ENCODE peak calls at places on chromosome 11, in nine cellular contexts. D is EH, R is progenitor cell of endocrine pancreas, U is head of caudate nucleus, O is stromal cell of bone marrow, V is neural progenitor cell, P is aorta, E is NCI-H2081, C is H9. X is an unnamed sample.

GRCh38 chr11:66912963-66913362 is 45.2 kb downstream of the PC start:
- DNase-seq in D (no peak), R (no peak), P (no peak), U (peak; percentile 81), O (no peak), C (no peak), V (peak; percentile 75), E (no peak), X (no peak)

GRCh38 chr11:32279672-32280071 is 155.7 kb downstream of the WT1 start:
- DNase-seq in D (no peak), E (no peak), U (no peak), P (no peak), R (no peak), O (no peak), C (no peak), V (peak; percentile 14), X (no peak)

GRCh38 chr11:33656768-33657167 is 43.9 kb downstream of the C11orf91 start:
- DNase-seq in V (no peak), O (no peak), U (no peak), R (no peak), D (no peak), E (no peak), C (no peak), P (no peak), X (no peak)

GRCh38 chr11:42175203-42175602 is 715.8 kb upstream of the LRRC4C start:
- DNase-seq in D (peak; percentile 92), O (peak; percentile 17), V (no peak), P (no peak), C (no peak), E (no peak), R (no peak), U (no peak), X (peak; percentile 75)

GRCh38 chr11:126989942-126990715 is 10.4 kb downstream of the KIRREL3 start:
- DNase-seq in O (no peak), R (peak; percentile 86), U (peak; percentile 92), D (peak; percentile 83), E (peak; percentile 79), C (peak; percentile 94), P (peak; percentile 56), V (peak; percentile 91), X (peak; percentile 53)

GRCh38 chr11:11157201-11157600 is 195.8 kb downstream of the CSNK2A3 start:
- DNase-seq in E (peak; percentile 3), U (no peak), D (peak; percentile 48), R (no peak), O (peak; percentile 8), C (peak; percentile 69), V (peak; percentile 73), P (no peak), X (no peak)

GRCh38 chr11:130141561-130142341 is 17.8 kb upstream of the ST14 start:
- DNase-seq in U (no peak), D (no peak), R (no peak), P (no peak), V (no peak), E (no peak), C (no peak), O (no peak), X (no peak)

GRCh38 chr11:22037505-22037904 is 155.4 kb upstream of the ANO5 start:
- DNase-seq in D (no peak), U (no peak), P (no peak), O (no peak), E (no peak), V (peak; percentile 3), R (no peak), C (peak; percentile 27), X (no peak)

GRCh38 chr11:9489366-9489765 is 28.6 kb downstream of the ZNF143 start:
- DNase-seq in R (no peak), C (no peak), D (peak; percentile 85), E (no peak), O (peak; percentile 31), U (no peak), P (no peak), V (no peak), X (peak; percentile 5)

GRCh38 chr11:134047586-134047999 is 21.3 kb upstream of the JAM3 start:
- DNase-seq in U (peak; percentile 73), D (peak; percentile 97), E (no peak), P (peak; percentile 92), C (no peak), O (peak; percentile 91), V (no peak), R (no peak), X (peak; percentile 73)

GRCh38 chr11:1078191-1078601 is 3.5 kb downstream of the MUC2 start:
- DNase-seq in V (peak; percentile 1), D (no peak), P (peak; percentile 47), C (peak; percentile 33), O (no peak), E (no peak), U (peak; percentile 24), R (no peak), X (no peak)

GRCh38 chr11:117580866-117581265 is 216.2 kb downstream of the DSCAML1 start:
- DNase-seq in O (no peak), D (no peak), R (no peak), P (no peak), C (no peak), U (no peak), V (no peak), E (no peak), X (no peak)

GRCh38 chr11:76266269-76266668 is 60.0 kb upstream of the WNT11 start:
- DNase-seq in V (no peak), O (peak; percentile 57), C (no peak), E (no peak), R (no peak), P (no peak), D (peak; percentile 73), U (no peak), X (peak; percentile 88)

GRCh38 chr11:102974552-102975280 is 19.2 kb upstream of the MMP13 start:
- DNase-seq in V (no peak), D (peak; percentile 71), P (no peak), R (no peak), E (no peak), C (no peak), O (no peak), U (no peak), X (peak; percentile 88)

GRCh38 chr11:109012996-109013395 is 348.1 kb downstream of the DDX10 start:
- DNase-seq in O (no peak), U (no peak), D (no peak), C (no peak), V (no peak), P (no peak), R (no peak), E (no peak), X (no peak)

GRCh38 chr11:27694992-27695391 is 5.3 kb downstream of the BDNF start:
- DNase-seq in R (no peak), D (peak; percentile 32), U (no peak), E (peak; percentile 18), O (peak; percentile 44), C (no peak), V (peak; percentile 34), P (no peak), X (no peak)

GRCh38 chr11:64804346-64805210 is 1.6 kb upstream of the MAP4K2 start:
- DNase-seq in P (no peak), D (no peak), V (peak; percentile 41), O (no peak), C (peak; percentile 69), E (no peak), U (no peak), R (no peak), X (no peak)

GRCh38 chr11:94771951-94772350 is 3.8 kb downstream of the AMOTL1 start:
- DNase-seq in C (no peak), O (no peak), U (no peak), E (no peak), P (no peak), V (no peak), D (no peak), R (no peak), X (no peak)

X was measured in mammary epithelial cell.